ENCODE peak calls at places on chromosomes 3 and 15, in five cellular contexts. I is neural crest cell, W is heart left ventricle, Y is GM13976, L is ovary. B is an unnamed sample.

GRCh38 chr3:32706348-32707025 is 21.5 kb downstream of the CNOT10 start:
- DNase-seq in I (no peak), W (no peak), Y (no peak), L (no peak), B (no peak)

GRCh38 chr15:40838756-40839155 is 5.1 kb upstream of the SPINT1 start:
- DNase-seq in I (no peak), W (no peak), Y (no peak), L (no peak), B (no peak)

GRCh38 chr15:28984421-28985375 is 98.9 kb downstream of the APBA2 start:
- DNase-seq in I (peak; percentile 45), W (no peak), Y (no peak), L (no peak), B (peak; percentile 52)

GRCh38 chr15:83794209-83794608 is 140.3 kb downstream of the ADAMTSL3 start:
- DNase-seq in I (no peak), W (no peak), Y (no peak), L (no peak), B (no peak)

GRCh38 chr3:99504258-99504657 is 134.1 kb upstream of the COL8A1 start:
- DNase-seq in I (no peak), W (no peak), Y (no peak), L (no peak), B (no peak)

GRCh38 chr3:15794303-15794771 is 3.4 kb downstream of the ANKRD28 start:
- DNase-seq in I (no peak), W (no peak), Y (no peak), L (no peak), B (peak; percentile 41)

GRCh38 chr3:189621948-189622603 is 9.1 kb upstream of the TP63 start:
- DNase-seq in I (no peak), W (no peak), Y (no peak), L (no peak), B (peak; percentile 3)

GRCh38 chr15:45116482-45117326 is 2.6 kb downstream of the DUOXA2 start:
- DNase-seq in I (no peak), W (no peak), Y (no peak), L (no peak), B (no peak)

GRCh38 chr3:74599564-74599963 is 14.9 kb downstream of the CNTN3 start:
- DNase-seq in I (no peak), W (no peak), Y (no peak), L (no peak), B (no peak)

GRCh38 chr15:100170280-100170654 is 171.5 kb downstream of the ADAMTS17 start:
- DNase-seq in I (no peak), W (no peak), Y (peak; percentile 50), L (no peak), B (peak; percentile 78)

GRCh38 chr3:47611577-47611976 is 32.9 kb upstream of the CSPG5 start:
- DNase-seq in I (no peak), W (no peak), Y (no peak), L (no peak), B (no peak)

GRCh38 chr3:172040078-172040975 is 949 bp downstream of the FNDC3B start:
- DNase-seq in I (peak; percentile 49), W (peak; percentile 93), Y (peak; percentile 82), L (peak; percentile 88), B (peak; percentile 33)
- TF ChIP-seq CTCF in I (peak; percentile 39), W (no peak), Y (peak; percentile 2), L (no peak), B (no peak)

GRCh38 chr15:51865291-51865690 is 35.8 kb downstream of the TMOD3 start:
- DNase-seq in I (no peak), W (no peak), Y (no peak), L (no peak), B (no peak)
- TF ChIP-seq CTCF in I (no peak), W (no peak), Y (no peak), L (no peak), B (no peak)

DNA sequence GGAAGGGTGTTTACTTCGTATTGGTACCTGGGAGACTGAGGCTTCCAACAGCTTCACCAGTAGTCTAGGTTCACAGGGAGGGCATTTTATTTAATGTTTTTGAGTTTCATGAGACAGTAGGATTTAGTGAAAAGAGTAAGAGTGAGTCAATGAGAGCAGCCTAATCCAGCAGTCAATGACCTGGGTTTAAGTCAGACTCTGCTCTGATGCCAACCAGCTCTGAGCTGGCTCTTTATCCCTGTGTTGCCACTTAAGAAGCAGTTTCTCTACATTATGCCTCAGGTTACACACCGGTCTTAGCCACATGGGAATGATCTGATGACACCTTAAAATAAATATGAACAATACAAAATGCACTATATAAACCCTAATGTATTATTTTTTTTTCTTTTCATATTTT is 59.4 kb upstream of the KCNMB2 start:
- DNase-seq in I (no peak), W (no peak), Y (no peak), L (no peak), B (no peak)
- TF ChIP-seq CTCF in I (no peak), W (no peak), Y (no peak), L (no peak), B (no peak)

GRCh38 chr3:44077267-44077666 is 164.4 kb upstream of the TOPAZ1 start:
- DNase-seq in I (no peak), W (no peak), Y (no peak), L (no peak), B (peak; percentile 6)
- TF ChIP-seq CTCF in I (peak; percentile 31), W (no peak), Y (no peak), L (no peak), B (no peak)

GRCh38 chr3:184362668-184363540 is 1.4 kb downstream of the POLR2H start:
- DNase-seq in I (peak; percentile 91), W (peak; percentile 97), Y (peak; percentile 98), L (peak; percentile 97), B (peak; percentile 98)
- TF ChIP-seq CTCF in I (peak; percentile 62), W (peak; percentile 65), Y (peak; percentile 79), L (no peak), B (peak; percentile 56)

GRCh38 chr3:17307482-17307881 is 422.7 kb downstream of the PLCL2 start:
- DNase-seq in I (no peak), W (no peak), Y (no peak), L (no peak), B (no peak)
- TF ChIP-seq CTCF in I (no peak), W (no peak), Y (no peak), L (no peak), B (no peak)

GRCh38 chr15:88664151-88664778 is 25.4 kb downstream of the ISG20 start:
- DNase-seq in I (no peak), W (no peak), Y (no peak), L (no peak), B (peak; percentile 75)
- TF ChIP-seq CTCF in I (no peak), W (peak; percentile 23), Y (peak; percentile 35), L (no peak), B (peak; percentile 55)

DNA sequence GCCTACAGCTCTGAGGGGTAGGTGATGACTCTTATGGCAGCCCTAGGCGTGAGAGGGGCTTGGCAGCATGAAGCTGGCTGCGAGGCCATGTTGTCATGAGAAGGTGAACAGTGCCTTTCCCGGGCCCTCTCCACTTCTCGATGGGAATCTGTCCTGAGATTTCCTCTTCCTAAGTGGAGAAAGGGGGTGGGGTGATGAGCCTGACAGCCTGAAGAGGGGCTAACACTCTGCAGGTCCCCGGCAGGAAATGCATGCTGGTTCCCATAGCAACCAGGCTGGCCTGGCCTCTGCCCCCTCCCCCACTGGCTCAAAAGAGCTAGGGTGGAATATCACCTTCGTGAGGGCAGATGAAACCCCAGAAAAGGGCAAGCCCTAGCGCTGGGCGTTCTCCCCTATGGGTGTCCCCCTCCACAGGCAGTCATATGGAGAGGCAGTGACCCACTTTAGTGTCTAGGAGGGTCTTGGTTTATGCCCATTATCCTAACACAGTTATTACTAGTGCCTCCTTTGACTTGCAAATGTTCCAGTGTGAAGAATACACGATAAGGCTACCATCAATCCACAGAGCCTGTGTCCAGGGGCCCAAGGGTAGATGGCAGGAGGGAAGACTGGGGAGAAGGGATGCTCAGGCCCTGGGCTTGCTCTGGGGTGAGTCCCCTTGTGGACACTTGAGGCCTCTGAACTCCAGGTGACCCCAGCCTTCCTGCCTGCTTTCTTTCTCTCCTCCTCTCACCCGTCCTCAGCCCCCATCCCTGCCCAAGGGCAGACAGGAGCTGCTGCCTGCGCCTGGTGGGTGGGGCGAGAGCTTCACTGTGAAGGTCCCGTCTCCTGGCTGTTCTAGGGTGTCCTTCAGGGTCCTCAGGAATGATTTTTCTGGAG is 13.2 kb downstream of the EPHB3 start:
- DNase-seq in I (peak; percentile 62), W (no peak), Y (no peak), L (no peak), B (no peak)
- TF ChIP-seq CTCF in I (no peak), W (no peak), Y (no peak), L (no peak), B (no peak)

GRCh38 chr3:168049366-168049974 is 46.3 kb downstream of the GOLIM4 start:
- DNase-seq in I (no peak), W (no peak), Y (no peak), L (no peak), B (no peak)

GRCh38 chr3:168051579-168052183 is 44.0 kb downstream of the GOLIM4 start:
- DNase-seq in I (no peak), W (no peak), Y (peak; percentile 40), L (no peak), B (no peak)

GRCh38 chr3:168054447-168054846 is 41.3 kb downstream of the GOLIM4 start:
- DNase-seq in I (no peak), W (no peak), Y (no peak), L (no peak), B (no peak)

GRCh38 chr3:168052517-168052916 is 43.2 kb downstream of the GOLIM4 start:
- DNase-seq in I (no peak), W (no peak), Y (no peak), L (no peak), B (no peak)

DNA sequence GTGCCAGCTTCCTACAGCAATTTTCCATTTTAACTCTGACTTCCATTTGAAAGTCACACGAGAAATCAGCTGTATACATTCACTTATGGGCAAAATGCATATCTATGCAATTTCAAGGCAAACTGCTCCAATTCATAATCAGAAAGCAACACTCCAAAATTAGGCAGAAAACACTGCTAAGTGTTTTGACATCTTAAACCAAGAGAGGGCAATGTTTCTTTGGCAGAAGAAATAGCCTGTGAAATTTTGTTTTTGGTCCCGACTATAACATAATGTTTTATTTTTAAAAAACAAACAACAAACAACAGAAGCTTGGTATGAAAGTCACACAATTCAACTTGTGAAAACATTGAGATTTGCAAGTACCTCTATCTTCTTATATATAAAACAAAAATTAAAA is 42.6 kb downstream of the GOLIM4 start:
- DNase-seq in I (no peak), W (no peak), Y (no peak), L (no peak), B (no peak)
- TF ChIP-seq CTCF in I (no peak), W (no peak), Y (peak; percentile 27), L (no peak), B (no peak)

GRCh38 chr3:42442640-42443039 is 32.2 kb upstream of the LYZL4 start:
- DNase-seq in I (no peak), W (no peak), Y (no peak), L (no peak), B (no peak)
- TF ChIP-seq CTCF in I (no peak), W (no peak), Y (no peak), L (no peak), B (no peak)

B was measured in activated CD8-positive, alpha-beta T cell treated with anti-CD3 and anti-CD28 coated beads for 36 hours.